ENCODE peak calls at places on chromosomes 2 and 18, in four cellular contexts. Y is neural progenitor cell, D is SK-N-SH, Z is PC-3. E is an unnamed sample. For H3K4me1, the result is how much of the 10 kb centered on the place peaks cover.

GRCh38 chr2:47429795-47430194 is 26.8 kb downstream of the MSH2 start:
- DNase-seq in Y (no peak), D (no peak), Z (peak), E (no peak)

GRCh38 chr2:95738301-95738700 is 146.5 kb downstream of the TRIM43 start:
- DNase-seq in Y (no peak), D (no peak), Z (no peak), E (no peak)

GRCh38 chr2:173555833-173556232 is 201.2 kb downstream of the CDCA7 start:
- DNase-seq in Y (no peak), D (no peak), Z (no peak), E (no peak)

GRCh38 chr2:31969178-31969577 is 41.6 kb downstream of the MEMO1 start:
- DNase-seq in Y (no peak), D (no peak), Z (no peak), E (no peak)

GRCh38 chr18:25289040-25289631 is 62.8 kb downstream of the ZNF521 start:
- DNase-seq in Y (no peak), D (no peak), Z (peak), E (no peak)

GRCh38 chr2:38997784-38998183 is 108.1 kb downstream of the ARHGEF33 start:
- DNase-seq in Y (no peak), D (no peak), Z (peak), E (no peak)

GRCh38 chr2:101540518-101540917 is 65.6 kb upstream of the RFX8 start:
- DNase-seq in Y (no peak), D (no peak), Z (no peak), E (no peak)

GRCh38 chr2:239953418-239954061 is 71.6 kb downstream of the NDUFA10 start:
- DNase-seq in Y (no peak), D (no peak), Z (no peak), E (no peak)

GRCh38 chr18:59085126-59085794 is 54.4 kb upstream of the SEC11C start:
- DNase-seq in Y (no peak), D (no peak), Z (no peak), E (peak)

GRCh38 chr2:37843554-37843953 is 81.5 kb upstream of the RMDN2 start:
- DNase-seq in Y (no peak), D (no peak), Z (no peak), E (no peak)

GRCh38 chr2:23905155-23905554 is 21.8 kb downstream of the ATAD2B start:
- DNase-seq in Y (no peak), D (no peak), Z (no peak), E (no peak)

DNA sequence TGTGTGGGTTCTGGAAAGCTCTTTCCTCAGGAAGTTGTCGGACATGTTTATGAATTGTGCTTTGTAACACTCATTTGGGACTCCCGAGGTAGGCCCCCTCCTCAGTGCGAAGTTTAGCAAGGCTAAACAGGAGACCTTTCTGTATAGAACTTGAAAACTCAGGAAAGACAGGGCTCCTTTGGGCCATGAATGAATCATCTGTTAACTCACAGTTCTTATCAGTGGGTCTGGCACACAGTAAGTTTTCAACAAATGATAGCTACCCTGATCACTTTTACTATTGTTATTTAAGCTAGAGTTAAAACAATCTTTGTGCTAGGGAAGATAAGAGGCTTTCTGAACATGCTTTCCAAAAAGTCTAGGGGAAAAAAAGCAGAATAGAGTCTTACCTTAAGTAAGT is 430.5 kb upstream of the ETAA1 start:
- DNase-seq in Y (no peak), D (no peak), Z (no peak), E (no peak)
- TF ChIP-seq EZH2phosphoT487 in Y (no peak), D (no peak), Z (no peak), E (no peak)

GRCh38 chr2:204687776-204688175 is 142.5 kb downstream of the PARD3B start:
- DNase-seq in Y (no peak), D (no peak), Z (no peak), E (no peak)

GRCh38 chr2:204686415-204686814 is 141.1 kb downstream of the PARD3B start:
- DNase-seq in Y (no peak), D (no peak), Z (no peak), E (no peak)

GRCh38 chr2:204680576-204680975 is 135.3 kb downstream of the PARD3B start:
- DNase-seq in Y (no peak), D (no peak), Z (no peak), E (no peak)

GRCh38 chr2:204681412-204681811 is 136.1 kb downstream of the PARD3B start:
- DNase-seq in Y (no peak), D (peak), Z (no peak), E (no peak)

DNA sequence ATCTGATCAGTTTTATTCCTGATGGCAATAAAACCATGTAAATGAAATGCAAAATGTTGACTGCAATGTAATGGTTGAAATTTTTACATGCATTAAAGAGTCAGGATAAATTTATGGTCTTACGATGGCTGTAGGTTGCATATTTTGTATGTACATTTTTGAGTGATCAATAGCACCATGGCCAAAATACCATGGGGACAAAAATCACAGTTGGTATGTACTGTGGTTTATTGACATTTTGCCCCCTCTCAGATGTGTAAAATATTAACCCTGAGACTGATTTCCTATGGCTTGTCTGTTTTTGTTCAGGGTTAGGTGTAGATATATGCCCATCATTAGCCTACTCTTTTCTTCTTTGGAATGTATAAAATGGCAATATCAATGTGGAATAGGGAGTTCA is 138.1 kb downstream of the PARD3B start:
- DNase-seq in Y (no peak), D (no peak), Z (no peak), E (no peak)
- TF ChIP-seq CTCF in Y (no peak), D (no peak), Z (no peak), E (no peak)

DNA sequence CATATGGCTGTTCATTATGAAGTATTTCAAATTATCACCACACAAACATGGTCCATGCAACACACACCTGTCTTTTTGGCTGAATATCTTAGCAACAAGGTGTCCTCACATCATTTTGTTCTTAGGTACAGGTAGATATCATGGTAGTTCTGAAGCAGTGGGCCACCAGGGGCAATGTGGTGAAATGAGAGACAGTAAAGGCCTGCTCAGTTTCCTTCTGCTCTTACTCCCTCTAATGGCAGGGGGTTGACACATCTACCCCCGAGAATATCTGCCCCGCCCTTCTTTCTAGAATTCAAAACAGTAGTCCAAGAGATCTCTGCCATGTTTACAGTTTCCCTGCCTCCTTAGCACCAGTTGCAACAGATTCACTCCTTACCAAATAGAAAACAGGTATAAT is 147.0 kb upstream of the KLHL14 start:
- DNase-seq in Y (peak), D (peak), Z (peak), E (peak)
- H3K4me1 ChIP-seq in Y (under half), D (under half), Z (under half), E (under half)

GRCh38 chr18:48840491-48840877 is 110.3 kb downstream of the SMAD7 start:
- DNase-seq in Y (no peak), D (no peak), Z (no peak), E (no peak)

GRCh38 chr18:48837676-48838075 is 113.1 kb downstream of the SMAD7 start:
- DNase-seq in Y (no peak), D (no peak), Z (no peak), E (no peak)

GRCh38 chr18:48839819-48840490 is 110.8 kb downstream of the SMAD7 start:
- DNase-seq in Y (no peak), D (no peak), Z (no peak), E (no peak)

GRCh38 chr18:48838166-48838775 is 112.5 kb downstream of the SMAD7 start:
- DNase-seq in Y (no peak), D (no peak), Z (no peak), E (no peak)

DNA sequence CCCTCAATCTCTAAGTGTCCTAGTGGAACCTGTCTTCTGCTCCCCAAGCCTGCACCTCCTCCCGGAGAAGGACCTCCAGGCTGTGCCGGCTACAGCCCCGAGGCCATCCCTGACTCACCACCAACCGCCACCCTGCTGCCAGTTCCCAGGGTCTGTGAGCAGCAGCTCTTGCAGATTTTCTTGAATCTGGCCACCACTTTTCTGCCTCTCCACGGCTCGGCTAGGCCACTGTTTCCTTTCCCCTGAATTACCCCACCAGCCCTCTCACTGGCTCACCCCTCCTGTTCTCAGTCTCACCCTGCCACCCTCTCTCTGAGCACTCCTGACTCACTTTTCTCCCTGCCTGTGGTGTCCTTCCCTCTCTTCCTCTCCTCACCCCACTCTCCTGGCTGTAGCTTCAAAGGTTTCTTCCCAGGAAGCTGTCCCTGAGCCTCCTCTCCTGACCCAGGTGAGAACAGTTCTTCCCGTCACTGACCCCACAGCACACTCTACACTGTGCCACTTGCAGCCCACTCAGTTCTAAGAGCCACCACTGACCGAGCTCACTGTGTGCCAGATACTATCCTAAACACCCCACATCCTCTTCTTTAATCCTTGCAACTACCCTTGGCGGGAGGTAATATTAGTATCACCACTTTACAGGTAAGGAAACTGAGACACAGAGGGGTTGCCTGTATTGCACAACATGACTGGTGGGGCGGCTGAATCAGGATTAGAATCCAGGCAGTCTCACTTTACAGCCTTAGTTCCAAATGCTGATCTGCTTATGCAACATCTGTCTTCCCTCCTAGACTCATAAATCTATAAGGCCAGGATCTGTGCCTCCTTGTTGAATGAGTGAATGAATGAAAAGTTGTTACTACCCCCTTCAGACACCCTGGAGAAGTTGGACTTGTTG is 111.6 kb downstream of the SMAD7 start:
- DNase-seq in Y (no peak), D (no peak), Z (peak), E (no peak)
- TF ChIP-seq EZH2phosphoT487 in Y (no peak), D (no peak), Z (no peak), E (no peak)

DNA sequence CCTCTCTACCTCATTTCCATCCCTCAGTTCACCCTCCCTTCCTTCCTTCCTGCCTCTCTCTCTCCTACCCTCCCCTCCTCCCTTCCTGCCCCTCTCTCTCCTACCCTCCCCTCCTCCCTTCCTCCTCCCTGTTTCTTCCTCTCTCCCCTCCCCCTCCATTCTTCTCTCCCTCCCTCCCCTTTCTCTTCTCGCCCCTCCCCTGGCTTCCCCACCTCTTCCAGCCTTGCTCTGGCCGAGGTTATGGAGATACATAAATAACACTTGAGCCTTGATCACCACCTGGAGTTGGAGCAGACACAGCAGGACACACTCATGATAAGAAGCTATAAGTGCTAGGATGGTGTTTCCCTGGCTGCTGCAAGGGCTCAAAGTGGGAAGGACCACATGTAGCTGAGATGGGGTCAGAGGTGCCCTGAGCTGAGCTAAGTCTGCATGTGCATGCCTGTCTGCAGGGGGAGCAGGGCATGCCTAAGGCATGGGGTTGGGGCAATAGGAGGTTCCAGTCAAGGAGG is 326.1 kb upstream of the HS6ST1 start:
- DNase-seq in Y (peak), D (no peak), Z (no peak), E (no peak)
- TF ChIP-seq CTCF in Y (peak), D (no peak), Z (no peak), E (no peak)

DNA sequence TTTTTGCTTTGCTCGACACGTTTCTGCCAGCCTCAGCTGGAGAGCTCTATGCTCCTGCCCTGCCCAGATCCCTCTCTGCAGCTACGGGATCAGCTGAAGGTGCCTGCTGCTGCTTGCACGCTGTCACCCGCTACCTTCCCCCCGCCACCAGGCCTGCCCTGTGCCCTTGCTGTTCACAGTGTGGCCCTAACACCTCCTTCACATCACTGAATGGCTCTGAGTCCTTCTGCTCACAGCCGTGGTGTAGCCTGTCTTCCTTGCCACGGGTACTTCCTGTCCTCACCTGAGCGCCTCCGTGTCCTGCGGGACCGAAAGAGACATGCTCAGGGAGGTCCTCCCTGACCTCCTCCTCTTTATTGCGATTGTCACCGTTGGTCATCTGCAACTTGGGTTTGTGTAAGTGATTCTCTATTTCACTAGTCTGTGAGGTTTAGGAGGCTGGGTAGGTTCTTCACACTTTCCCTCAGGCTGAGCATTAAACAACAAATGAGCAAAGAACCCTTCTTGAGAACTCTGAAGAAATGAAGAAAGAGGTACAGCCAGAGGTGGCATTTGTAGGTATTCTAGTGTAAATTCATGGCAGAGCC is 127.5 kb downstream of the NCK2 start:
- DNase-seq in Y (no peak), D (no peak), Z (no peak), E (no peak)
- H3K4me1 ChIP-seq in Y (under half), D (under half), Z (under half), E (under half)

GRCh38 chr2:170582747-170583463 is 132.2 kb upstream of the SP5 start:
- DNase-seq in Y (peak), D (no peak), Z (no peak), E (no peak)
- TF ChIP-seq EZH2phosphoT487 in Y (no peak), D (no peak), Z (no peak), E (no peak)

GRCh38 chr2:9897796-9898195 is 53.7 kb upstream of the GRHL1 start:
- DNase-seq in Y (peak), D (no peak), Z (no peak), E (no peak)
- TF ChIP-seq CTCF in Y (no peak), D (no peak), Z (no peak), E (no peak)

GRCh38 chr18:63182247-63182771 is 137.3 kb downstream of the BCL2 start:
- DNase-seq in Y (no peak), D (no peak), Z (no peak), E (no peak)
- H3K4me1 ChIP-seq in Y (under half), D (under half), Z (under half), E (under half)